ENCODE peak calls at places on chromosomes 1 and 21, in five cellular contexts. N is activated T-cell treated with anti-CD3 and anti-CD28 coated beads, Interleukin-2, amount 50 U/mL, for 4 hours; H is activated naive CD4-positive, alpha-beta T cell treated with anti-CD3 and anti-CD28 coated beads, Interleukin-2, amount 50 U/mL, for 72 hours; T is T-cell; A is activated CD4-positive, alpha-beta T cell treated with anti-CD3 and anti-CD28 coated beads for 36 hours. I is an unnamed sample.

GRCh38 chr1:170664828-170665617 is 1.1 kb downstream of the PRRX1 start:
- ATAC-seq in N (peak), H (peak), T (no peak), A (no peak), I (peak)

GRCh38 chr21:14270631-14271030 is 54.7 kb downstream of the RBM11 start:
- ATAC-seq in N (no peak), H (no peak), T (no peak), A (no peak), I (no peak)

GRCh38 chr1:203351037-203351625 is at the start of gene FMOD:
- ATAC-seq in N (peak), H (no peak), T (peak), A (peak), I (no peak)

GRCh38 chr1:15080328-15081033 is 73.1 kb upstream of the TMEM51 start:
- ATAC-seq in N (no peak), H (no peak), T (no peak), A (no peak), I (no peak)

GRCh38 chr1:233867028-233867427 is 37.4 kb upstream of the SLC35F3 start:
- ATAC-seq in N (no peak), H (no peak), T (no peak), A (no peak), I (no peak)

GRCh38 chr1:89965203-89965900 is 29.6 kb upstream of the ZNF326 start:
- ATAC-seq in N (no peak), H (no peak), T (no peak), A (no peak), I (no peak)

GRCh38 chr1:235304549-235305451 is 23.2 kb downstream of the ARID4B start:
- ATAC-seq in N (peak), H (peak), T (peak), A (peak), I (peak)

GRCh38 chr1:85581138-85581801 is 709 bp downstream of the CCN1 start:
- ATAC-seq in N (peak), H (peak), T (no peak), A (peak), I (no peak)

GRCh38 chr1:109894823-109895719 is 15.6 kb upstream of the CSF1 start:
- ATAC-seq in N (peak), H (no peak), T (no peak), A (no peak), I (no peak)

GRCh38 chr1:108551157-108551862 is 8.6 kb upstream of the EEIG2 start:
- ATAC-seq in N (peak), H (peak), T (no peak), A (peak), I (no peak)

GRCh38 chr1:231515748-231516147 is 12.7 kb upstream of the TSNAX start:
- ATAC-seq in N (no peak), H (no peak), T (no peak), A (no peak), I (no peak)

GRCh38 chr1:154157520-154158306 is 2.8 kb upstream of the NUP210L start:
- ATAC-seq in N (peak), H (peak), T (peak), A (peak), I (no peak)

GRCh38 chr1:109997867-109998229 is 13.3 kb downstream of the AHCYL1 start:
- ATAC-seq in N (no peak), H (no peak), T (no peak), A (no peak), I (no peak)

GRCh38 chr1:247548092-247548491 is 842 bp upstream of the GCSAML start:
- ATAC-seq in N (no peak), H (no peak), T (no peak), A (no peak), I (no peak)

GRCh38 chr1:178620584-178621475 is 104.2 kb upstream of the RALGPS2 start:
- ATAC-seq in N (no peak), H (no peak), T (no peak), A (no peak), I (no peak)

GRCh38 chr21:16407403-16408279 is 677.9 kb downstream of the USP25 start:
- ATAC-seq in N (no peak), H (no peak), T (no peak), A (no peak), I (no peak)

GRCh38 chr21:29549614-29550013 is 250.9 kb downstream of the BACH1 start:
- ATAC-seq in N (no peak), H (no peak), T (no peak), A (no peak), I (no peak)

GRCh38 chr1:114386129-114387037 is 124.6 kb downstream of the TRIM33 start:
- ATAC-seq in N (no peak), H (peak), T (no peak), A (peak), I (no peak)

GRCh38 chr1:46466477-46467182 is 23.0 kb upstream of the DMBX1 start:
- ATAC-seq in N (peak), H (peak), T (peak), A (peak), I (peak)

GRCh38 chr21:15843766-15844165 is 114.0 kb downstream of the USP25 start:
- ATAC-seq in N (no peak), H (no peak), T (no peak), A (no peak), I (no peak)

GRCh38 chr1:48216941-48217340 is 5.6 kb upstream of the SLC5A9 start:
- ATAC-seq in N (no peak), H (no peak), T (no peak), A (no peak), I (no peak)

GRCh38 chr1:20109223-20109856 is 10.0 kb downstream of the PLA2G2D start:
- ATAC-seq in N (no peak), H (peak), T (no peak), A (no peak), I (no peak)

I was measured in SK-N-SH treated with all-trans-retinoic acid at 6 μM for 48 hours.